ENCODE peak calls at places on chromosomes 5 and 9, in ten cellular contexts. One of them, this sample, is unnamed.

GRCh38 chr9:74379718-74380117 is 117.4 kb upstream of the RORB start:
- DNase-seq in 8988T: peak
- DNase-seq in left ventricle myocardium superior: no peak
- DNase-seq in KG1: no peak
- DNase-seq in NCI-H1105: peak
- DNase-seq in endodermal cell: peak
- DNase-seq in activated CD8-positive, alpha-beta memory T cell treated with anti-CD3 and anti-CD28 coated beads, Interleukin-2, amount 50 U/mL, for 4 hours: no peak
- DNase-seq in lung: no peak
- DNase-seq in activated T-cell treated with anti-CD3 and anti-CD28 coated beads for 4 hours: no peak
- DNase-seq in BJ: no peak
- DNase-seq in this sample: no peak

GRCh38 chr9:20030221-20030620 is 241.4 kb upstream of the SLC24A2 start:
- DNase-seq in 8988T: no peak
- DNase-seq in left ventricle myocardium superior: no peak
- DNase-seq in KG1: no peak
- DNase-seq in NCI-H1105: no peak
- DNase-seq in endodermal cell: no peak
- DNase-seq in activated CD8-positive, alpha-beta memory T cell treated with anti-CD3 and anti-CD28 coated beads, Interleukin-2, amount 50 U/mL, for 4 hours: no peak
- DNase-seq in lung: no peak
- DNase-seq in activated T-cell treated with anti-CD3 and anti-CD28 coated beads for 4 hours: no peak
- DNase-seq in BJ: no peak
- DNase-seq in this sample: no peak

GRCh38 chr5:86979801-86980510 is 287.7 kb upstream of the RASA1 start:
- DNase-seq in 8988T: no peak
- DNase-seq in left ventricle myocardium superior: no peak
- DNase-seq in KG1: no peak
- DNase-seq in NCI-H1105: no peak
- DNase-seq in endodermal cell: no peak
- DNase-seq in activated CD8-positive, alpha-beta memory T cell treated with anti-CD3 and anti-CD28 coated beads, Interleukin-2, amount 50 U/mL, for 4 hours: no peak
- DNase-seq in lung: no peak
- DNase-seq in activated T-cell treated with anti-CD3 and anti-CD28 coated beads for 4 hours: no peak
- DNase-seq in BJ: peak
- DNase-seq in this sample: no peak

GRCh38 chr5:3190433-3190832 is 405.2 kb upstream of the IRX1 start:
- DNase-seq in 8988T: no peak
- DNase-seq in left ventricle myocardium superior: no peak
- DNase-seq in KG1: no peak
- DNase-seq in NCI-H1105: no peak
- DNase-seq in endodermal cell: no peak
- DNase-seq in activated CD8-positive, alpha-beta memory T cell treated with anti-CD3 and anti-CD28 coated beads, Interleukin-2, amount 50 U/mL, for 4 hours: no peak
- DNase-seq in lung: no peak
- DNase-seq in activated T-cell treated with anti-CD3 and anti-CD28 coated beads for 4 hours: no peak
- DNase-seq in BJ: no peak
- DNase-seq in this sample: no peak

GRCh38 chr5:79774171-79774854 is 84.7 kb downstream of the CMYA5 start:
- DNase-seq in 8988T: peak
- DNase-seq in left ventricle myocardium superior: no peak
- DNase-seq in KG1: no peak
- DNase-seq in NCI-H1105: no peak
- DNase-seq in endodermal cell: peak
- DNase-seq in activated CD8-positive, alpha-beta memory T cell treated with anti-CD3 and anti-CD28 coated beads, Interleukin-2, amount 50 U/mL, for 4 hours: no peak
- DNase-seq in lung: no peak
- DNase-seq in activated T-cell treated with anti-CD3 and anti-CD28 coated beads for 4 hours: no peak
- DNase-seq in BJ: no peak
- DNase-seq in this sample: no peak

GRCh38 chr5:95181650-95182049 is 103.2 kb downstream of the MCTP1 start:
- DNase-seq in 8988T: no peak
- DNase-seq in left ventricle myocardium superior: no peak
- DNase-seq in KG1: no peak
- DNase-seq in NCI-H1105: no peak
- DNase-seq in endodermal cell: no peak
- DNase-seq in activated CD8-positive, alpha-beta memory T cell treated with anti-CD3 and anti-CD28 coated beads, Interleukin-2, amount 50 U/mL, for 4 hours: no peak
- DNase-seq in lung: no peak
- DNase-seq in activated T-cell treated with anti-CD3 and anti-CD28 coated beads for 4 hours: no peak
- DNase-seq in BJ: no peak
- DNase-seq in this sample: no peak

GRCh38 chr9:120183615-120184014 is 396.4 kb downstream of the CDK5RAP2 start:
- DNase-seq in 8988T: no peak
- DNase-seq in left ventricle myocardium superior: no peak
- DNase-seq in KG1: no peak
- DNase-seq in NCI-H1105: no peak
- DNase-seq in endodermal cell: peak
- DNase-seq in activated CD8-positive, alpha-beta memory T cell treated with anti-CD3 and anti-CD28 coated beads, Interleukin-2, amount 50 U/mL, for 4 hours: no peak
- DNase-seq in lung: no peak
- DNase-seq in activated T-cell treated with anti-CD3 and anti-CD28 coated beads for 4 hours: no peak
- DNase-seq in BJ: no peak
- DNase-seq in this sample: no peak

GRCh38 chr5:133969654-133970324 is 1.4 kb upstream of the C5orf15 start:
- DNase-seq in 8988T: no peak
- DNase-seq in left ventricle myocardium superior: no peak
- DNase-seq in KG1: no peak
- DNase-seq in NCI-H1105: no peak
- DNase-seq in endodermal cell: no peak
- DNase-seq in activated CD8-positive, alpha-beta memory T cell treated with anti-CD3 and anti-CD28 coated beads, Interleukin-2, amount 50 U/mL, for 4 hours: no peak
- DNase-seq in lung: no peak
- DNase-seq in activated T-cell treated with anti-CD3 and anti-CD28 coated beads for 4 hours: no peak
- DNase-seq in BJ: no peak
- DNase-seq in this sample: no peak

GRCh38 chr5:149392718-149393117 is 13.6 kb upstream of the IL17B start:
- DNase-seq in 8988T: no peak
- DNase-seq in left ventricle myocardium superior: no peak
- DNase-seq in KG1: no peak
- DNase-seq in NCI-H1105: no peak
- DNase-seq in endodermal cell: no peak
- DNase-seq in activated CD8-positive, alpha-beta memory T cell treated with anti-CD3 and anti-CD28 coated beads, Interleukin-2, amount 50 U/mL, for 4 hours: no peak
- DNase-seq in lung: no peak
- DNase-seq in activated T-cell treated with anti-CD3 and anti-CD28 coated beads for 4 hours: no peak
- DNase-seq in BJ: no peak
- DNase-seq in this sample: no peak

GRCh38 chr9:127788337-127789011 is 2.6 kb downstream of the CDK9 start:
- DNase-seq in 8988T: no peak
- DNase-seq in left ventricle myocardium superior: no peak
- DNase-seq in KG1: no peak
- DNase-seq in NCI-H1105: no peak
- DNase-seq in endodermal cell: no peak
- DNase-seq in activated CD8-positive, alpha-beta memory T cell treated with anti-CD3 and anti-CD28 coated beads, Interleukin-2, amount 50 U/mL, for 4 hours: no peak
- DNase-seq in lung: no peak
- DNase-seq in activated T-cell treated with anti-CD3 and anti-CD28 coated beads for 4 hours: no peak
- DNase-seq in BJ: no peak
- DNase-seq in this sample: no peak

GRCh38 chr9:15423328-15423985 is 781 bp downstream of the SNAPC3 start:
- DNase-seq in 8988T: no peak
- DNase-seq in left ventricle myocardium superior: no peak
- DNase-seq in KG1: peak
- DNase-seq in NCI-H1105: no peak
- DNase-seq in endodermal cell: no peak
- DNase-seq in activated CD8-positive, alpha-beta memory T cell treated with anti-CD3 and anti-CD28 coated beads, Interleukin-2, amount 50 U/mL, for 4 hours: no peak
- DNase-seq in lung: no peak
- DNase-seq in activated T-cell treated with anti-CD3 and anti-CD28 coated beads for 4 hours: no peak
- DNase-seq in BJ: no peak
- DNase-seq in this sample: no peak

GRCh38 chr5:23528677-23529076 is 21.3 kb downstream of the PRDM9 start:
- DNase-seq in 8988T: no peak
- DNase-seq in left ventricle myocardium superior: no peak
- DNase-seq in KG1: no peak
- DNase-seq in NCI-H1105: no peak
- DNase-seq in endodermal cell: no peak
- DNase-seq in activated CD8-positive, alpha-beta memory T cell treated with anti-CD3 and anti-CD28 coated beads, Interleukin-2, amount 50 U/mL, for 4 hours: no peak
- DNase-seq in lung: no peak
- DNase-seq in activated T-cell treated with anti-CD3 and anti-CD28 coated beads for 4 hours: no peak
- DNase-seq in BJ: no peak
- DNase-seq in this sample: no peak

GRCh38 chr5:67643531-67643930 is 446.9 kb upstream of the CD180 start:
- DNase-seq in 8988T: no peak
- DNase-seq in left ventricle myocardium superior: no peak
- DNase-seq in KG1: no peak
- DNase-seq in NCI-H1105: no peak
- DNase-seq in endodermal cell: no peak
- DNase-seq in activated CD8-positive, alpha-beta memory T cell treated with anti-CD3 and anti-CD28 coated beads, Interleukin-2, amount 50 U/mL, for 4 hours: no peak
- DNase-seq in lung: no peak
- DNase-seq in activated T-cell treated with anti-CD3 and anti-CD28 coated beads for 4 hours: no peak
- DNase-seq in BJ: no peak
- DNase-seq in this sample: no peak

GRCh38 chr9:128116104-128117083 is 11.1 kb downstream of the PTGES2 start:
- DNase-seq in 8988T: no peak
- DNase-seq in left ventricle myocardium superior: peak
- DNase-seq in KG1: no peak
- DNase-seq in NCI-H1105: no peak
- DNase-seq in endodermal cell: peak
- DNase-seq in activated CD8-positive, alpha-beta memory T cell treated with anti-CD3 and anti-CD28 coated beads, Interleukin-2, amount 50 U/mL, for 4 hours: no peak
- DNase-seq in lung: no peak
- DNase-seq in activated T-cell treated with anti-CD3 and anti-CD28 coated beads for 4 hours: no peak
- DNase-seq in BJ: no peak
- DNase-seq in this sample: no peak

GRCh38 chr9:11086561-11086960 is 473.8 kb upstream of the PTPRD start:
- DNase-seq in 8988T: no peak
- DNase-seq in left ventricle myocardium superior: no peak
- DNase-seq in KG1: no peak
- DNase-seq in NCI-H1105: no peak
- DNase-seq in endodermal cell: no peak
- DNase-seq in activated CD8-positive, alpha-beta memory T cell treated with anti-CD3 and anti-CD28 coated beads, Interleukin-2, amount 50 U/mL, for 4 hours: no peak
- DNase-seq in lung: no peak
- DNase-seq in activated T-cell treated with anti-CD3 and anti-CD28 coated beads for 4 hours: no peak
- DNase-seq in BJ: no peak
- DNase-seq in this sample: no peak

GRCh38 chr5:178786859-178787499 is 56.5 kb upstream of the ZNF354A start:
- DNase-seq in 8988T: peak
- DNase-seq in left ventricle myocardium superior: no peak
- DNase-seq in KG1: no peak
- DNase-seq in NCI-H1105: no peak
- DNase-seq in endodermal cell: peak
- DNase-seq in activated CD8-positive, alpha-beta memory T cell treated with anti-CD3 and anti-CD28 coated beads, Interleukin-2, amount 50 U/mL, for 4 hours: no peak
- DNase-seq in lung: peak
- DNase-seq in activated T-cell treated with anti-CD3 and anti-CD28 coated beads for 4 hours: no peak
- DNase-seq in BJ: peak
- DNase-seq in this sample: no peak

GRCh38 chr9:131312246-131312645 is 22.7 kb downstream of the PLPP7 start:
- DNase-seq in 8988T: no peak
- DNase-seq in left ventricle myocardium superior: no peak
- DNase-seq in KG1: no peak
- DNase-seq in NCI-H1105: no peak
- DNase-seq in endodermal cell: no peak
- DNase-seq in activated CD8-positive, alpha-beta memory T cell treated with anti-CD3 and anti-CD28 coated beads, Interleukin-2, amount 50 U/mL, for 4 hours: no peak
- DNase-seq in lung: no peak
- DNase-seq in activated T-cell treated with anti-CD3 and anti-CD28 coated beads for 4 hours: no peak
- DNase-seq in BJ: no peak
- DNase-seq in this sample: no peak

GRCh38 chr5:131406997-131407638 is 143.3 kb downstream of the CDC42SE2 start:
- DNase-seq in 8988T: no peak
- DNase-seq in left ventricle myocardium superior: no peak
- DNase-seq in KG1: no peak
- DNase-seq in NCI-H1105: no peak
- DNase-seq in endodermal cell: no peak
- DNase-seq in activated CD8-positive, alpha-beta memory T cell treated with anti-CD3 and anti-CD28 coated beads, Interleukin-2, amount 50 U/mL, for 4 hours: no peak
- DNase-seq in lung: no peak
- DNase-seq in activated T-cell treated with anti-CD3 and anti-CD28 coated beads for 4 hours: no peak
- DNase-seq in BJ: no peak
- DNase-seq in this sample: no peak

GRCh38 chr9:93009337-93010015 is 49.0 kb upstream of the SUSD3 start:
- DNase-seq in 8988T: no peak
- DNase-seq in left ventricle myocardium superior: no peak
- DNase-seq in KG1: no peak
- DNase-seq in NCI-H1105: no peak
- DNase-seq in endodermal cell: peak
- DNase-seq in activated CD8-positive, alpha-beta memory T cell treated with anti-CD3 and anti-CD28 coated beads, Interleukin-2, amount 50 U/mL, for 4 hours: no peak
- DNase-seq in lung: no peak
- DNase-seq in activated T-cell treated with anti-CD3 and anti-CD28 coated beads for 4 hours: no peak
- DNase-seq in BJ: no peak
- DNase-seq in this sample: no peak

GRCh38 chr9:84621811-84622210 is 47.7 kb upstream of the NTRK2 start:
- DNase-seq in 8988T: no peak
- DNase-seq in left ventricle myocardium superior: no peak
- DNase-seq in KG1: no peak
- DNase-seq in NCI-H1105: no peak
- DNase-seq in endodermal cell: no peak
- DNase-seq in activated CD8-positive, alpha-beta memory T cell treated with anti-CD3 and anti-CD28 coated beads, Interleukin-2, amount 50 U/mL, for 4 hours: no peak
- DNase-seq in lung: no peak
- DNase-seq in activated T-cell treated with anti-CD3 and anti-CD28 coated beads for 4 hours: no peak
- DNase-seq in BJ: no peak
- DNase-seq in this sample: no peak

GRCh38 chr9:137798901-137799629 is 78.5 kb upstream of the CACNA1B start:
- DNase-seq in 8988T: no peak
- DNase-seq in left ventricle myocardium superior: no peak
- DNase-seq in KG1: no peak
- DNase-seq in NCI-H1105: no peak
- DNase-seq in endodermal cell: no peak
- DNase-seq in activated CD8-positive, alpha-beta memory T cell treated with anti-CD3 and anti-CD28 coated beads, Interleukin-2, amount 50 U/mL, for 4 hours: no peak
- DNase-seq in lung: no peak
- DNase-seq in activated T-cell treated with anti-CD3 and anti-CD28 coated beads for 4 hours: no peak
- DNase-seq in BJ: no peak
- DNase-seq in this sample: no peak

GRCh38 chr5:59579101-59579885 is 314.2 kb downstream of the PDE4D start:
- DNase-seq in 8988T: no peak
- DNase-seq in left ventricle myocardium superior: no peak
- DNase-seq in KG1: no peak
- DNase-seq in NCI-H1105: no peak
- DNase-seq in endodermal cell: no peak
- DNase-seq in activated CD8-positive, alpha-beta memory T cell treated with anti-CD3 and anti-CD28 coated beads, Interleukin-2, amount 50 U/mL, for 4 hours: no peak
- DNase-seq in lung: no peak
- DNase-seq in activated T-cell treated with anti-CD3 and anti-CD28 coated beads for 4 hours: no peak
- DNase-seq in BJ: no peak
- DNase-seq in this sample: no peak

GRCh38 chr5:36728697-36729543 is 122.5 kb downstream of the SLC1A3 start:
- DNase-seq in 8988T: no peak
- DNase-seq in left ventricle myocardium superior: no peak
- DNase-seq in KG1: peak
- DNase-seq in NCI-H1105: peak
- DNase-seq in endodermal cell: no peak
- DNase-seq in activated CD8-positive, alpha-beta memory T cell treated with anti-CD3 and anti-CD28 coated beads, Interleukin-2, amount 50 U/mL, for 4 hours: no peak
- DNase-seq in lung: no peak
- DNase-seq in activated T-cell treated with anti-CD3 and anti-CD28 coated beads for 4 hours: no peak
- DNase-seq in BJ: no peak
- DNase-seq in this sample: no peak

GRCh38 chr9:108535526-108535925 is 320.3 kb downstream of the ACTL7B start:
- DNase-seq in 8988T: no peak
- DNase-seq in left ventricle myocardium superior: no peak
- DNase-seq in KG1: no peak
- DNase-seq in NCI-H1105: no peak
- DNase-seq in endodermal cell: peak
- DNase-seq in activated CD8-positive, alpha-beta memory T cell treated with anti-CD3 and anti-CD28 coated beads, Interleukin-2, amount 50 U/mL, for 4 hours: no peak
- DNase-seq in lung: no peak
- DNase-seq in activated T-cell treated with anti-CD3 and anti-CD28 coated beads for 4 hours: no peak
- DNase-seq in BJ: no peak
- DNase-seq in this sample: no peak

This sample was measured in left ventricle myocardium inferior.